ENCODE peak calls at places on chromosome 3, in six cellular contexts. Q is right cardiac atrium, L is HEK293T, V is EH, G is dorsolateral prefrontal cortex, N is G401. C is an unnamed sample.

GRCh38 chr3:162171970-162172369 is 675.4 kb downstream of the OTOL1 start:
- DNase-seq in Q (no peak), L (no peak), V (peak; percentile 11), G (no peak), N (no peak), C (no peak)

GRCh38 chr3:71057526-71057894 is 526.0 kb downstream of the FOXP1 start:
- DNase-seq in Q (no peak), L (no peak), V (peak; percentile 46), G (no peak), N (no peak), C (no peak)

GRCh38 chr3:39531681-39532080 is 64.2 kb downstream of the MOBP start:
- DNase-seq in Q (no peak), L (no peak), V (peak; percentile 15), G (no peak), N (no peak), C (no peak)

GRCh38 chr3:44886561-44886960 is 12.2 kb downstream of the TGM4 start:
- DNase-seq in Q (no peak), L (no peak), V (no peak), G (no peak), N (no peak), C (no peak)

GRCh38 chr3:74591946-74592345 is 22.5 kb downstream of the CNTN3 start:
- DNase-seq in Q (no peak), L (no peak), V (peak; percentile 4), G (no peak), N (no peak), C (no peak)

GRCh38 chr3:188241072-188241471 is 87.1 kb downstream of the LPP start:
- DNase-seq in Q (peak; percentile 68), L (no peak), V (no peak), G (no peak), N (peak; percentile 50), C (no peak)

GRCh38 chr3:33775363-33775762 is 23.1 kb upstream of the PDCD6IP start:
- DNase-seq in Q (no peak), L (no peak), V (peak; percentile 67), G (no peak), N (no peak), C (no peak)

GRCh38 chr3:103991461-103992115 is 1375.1 kb upstream of the ALCAM start:
- DNase-seq in Q (no peak), L (peak; percentile 10), V (no peak), G (no peak), N (no peak), C (no peak)

GRCh38 chr3:157255797-157256196 is 95.8 kb upstream of the CCNL1 start:
- DNase-seq in Q (no peak), L (no peak), V (no peak), G (no peak), N (no peak), C (no peak)

GRCh38 chr3:33331414-33331813 is 54.2 kb downstream of the FBXL2 start:
- DNase-seq in Q (no peak), L (no peak), V (peak; percentile 75), G (no peak), N (no peak), C (no peak)

GRCh38 chr3:43893721-43894120 is 203.0 kb downstream of the ABHD5 start:
- DNase-seq in Q (no peak), L (no peak), V (peak; percentile 22), G (no peak), N (no peak), C (no peak)

GRCh38 chr3:12750223-12750622 is 8.8 kb downstream of the TMEM40 start:
- DNase-seq in Q (peak; percentile 78), L (no peak), V (peak; percentile 87), G (peak; percentile 41), N (peak; percentile 89), C (no peak)

GRCh38 chr3:64030741-64031140 is 7.4 kb upstream of the PSMD6 start:
- DNase-seq in Q (peak; percentile 83), L (peak; percentile 83), V (peak; percentile 65), G (peak; percentile 63), N (peak; percentile 67), C (peak; percentile 71)

GRCh38 chr3:106113747-106114146 is 244.9 kb upstream of the CBLB start:
- DNase-seq in Q (no peak), L (no peak), V (no peak), G (no peak), N (no peak), C (no peak)

C was measured in CD4-positive, alpha-beta memory T cell.